ENCODE peak calls at places on chromosome 19, in seven cellular contexts. E is H9, D is cardiac muscle cell, H is neuronal stem cell, J is uterus, N is tibial nerve, I is mesenchymal stem cell. O is an unnamed sample.

GRCh38 chr19:4547303-4548237 is 7.7 kb upstream of the LRG1 start:
- DNase-seq in E (no peak), H (no peak), D (no peak), I (no peak), N (no peak), J (no peak), O (no peak)

GRCh38 chr19:18469245-18470107 is 31.5 kb upstream of the ISYNA1 start:
- DNase-seq in E (peak; percentile 85), I (peak; percentile 69), N (peak; percentile 68), J (peak; percentile 65), H (no peak), D (peak; percentile 70), O (peak; percentile 77)

GRCh38 chr19:2575734-2576481 is 100.0 kb downstream of the GADD45B start:
- DNase-seq in I (peak; percentile 85), J (peak; percentile 70), D (no peak), H (no peak), E (no peak), N (peak; percentile 84), O (peak; percentile 75)

GRCh38 chr19:19580417-19580816 is 38.1 kb downstream of the PBX4 start:
- DNase-seq in I (no peak), J (no peak), H (no peak), N (no peak), D (no peak), E (no peak), O (no peak)

GRCh38 chr19:48717059-48717395 is 2.5 kb downstream of the MAMSTR start:
- DNase-seq in I (no peak), J (no peak), D (no peak), N (no peak), H (no peak), E (no peak), O (no peak)

GRCh38 chr19:2561895-2562294 is 86.0 kb downstream of the GADD45B start:
- DNase-seq in D (no peak), E (no peak), N (no peak), H (no peak), J (no peak), I (no peak), O (no peak)

GRCh38 chr19:38930776-38931761 is at the start of gene MRPS12:
- DNase-seq in E (peak; percentile 99), J (peak; percentile 98), I (peak; percentile 99), D (peak; percentile 99), H (peak; percentile 99), N (peak; percentile 99), O (peak; percentile 99)

GRCh38 chr19:36236946-36237310 is 22.0 kb downstream of the ZNF146 start:
- DNase-seq in J (no peak), D (no peak), N (no peak), E (no peak), H (no peak), I (no peak), O (no peak)

GRCh38 chr19:49447485-49448431 is 3.9 kb downstream of the PIH1D1 start:
- DNase-seq in I (no peak), E (peak; percentile 94), D (no peak), H (no peak), N (no peak), J (peak; percentile 42), O (peak; percentile 94)

GRCh38 chr19:42333975-42334696 is 8.7 kb downstream of the MEGF8 start:
- DNase-seq in D (no peak), H (no peak), I (no peak), N (no peak), J (no peak), E (no peak), O (no peak)

GRCh38 chr19:18596752-18597157 is 8.2 kb downstream of the REX1BD start:
- DNase-seq in H (no peak), N (peak; percentile 38), I (no peak), E (peak; percentile 92), D (peak; percentile 63), J (peak; percentile 43), O (no peak)

DNA sequence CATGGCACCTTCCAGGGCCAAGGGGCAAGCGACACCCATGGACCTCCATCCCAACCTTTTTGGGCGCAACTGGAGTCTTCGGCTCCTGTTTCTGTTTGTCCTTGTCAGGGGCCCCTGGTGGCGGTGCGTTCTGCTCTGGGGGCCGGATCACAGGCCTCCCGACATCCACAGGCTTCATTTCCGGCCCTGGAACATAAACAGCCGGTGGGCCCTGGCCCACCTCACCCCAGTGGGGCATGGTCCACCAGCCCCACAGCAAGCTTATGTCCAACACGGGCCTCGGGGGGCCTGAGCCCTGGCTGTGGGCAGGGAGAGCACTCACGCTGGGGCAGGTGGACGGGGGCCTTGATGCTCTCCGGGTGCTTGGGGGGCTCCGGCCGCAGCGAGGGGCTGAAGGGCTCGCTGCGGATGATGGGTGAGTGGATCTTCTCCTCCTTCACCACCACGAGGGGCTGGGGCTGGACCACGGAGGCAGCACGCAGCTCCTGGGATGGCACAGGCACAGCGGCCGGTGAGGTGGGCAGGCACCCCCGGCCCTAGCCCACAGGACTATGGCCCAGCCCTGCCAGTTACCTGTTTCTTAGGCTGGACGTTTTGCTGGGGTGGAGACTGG is 7.2 kb upstream of the EPHX3 start:
- DNase-seq in I (no peak), E (no peak), J (no peak), H (no peak), D (no peak), N (no peak), O (no peak)
- H3K27ac ChIP-seq in I (no peak overlapping the region), E (no peak overlapping the region), J (no peak overlapping the region), H (no peak overlapping the region), D (no peak overlapping the region), N (no peak overlapping the region), O (no peak overlapping the region)

GRCh38 chr19:647566-648284 is 8.0 kb downstream of the FGF22 start:
- DNase-seq in H (no peak), D (no peak), N (no peak), I (no peak), J (no peak), E (no peak), O (no peak)
- H3K27ac ChIP-seq in H (no peak overlapping the region), D (no peak overlapping the region), N (no peak overlapping the region), I (no peak overlapping the region), J (no peak overlapping the region), E (no peak overlapping the region), O (no peak overlapping the region)

DNA sequence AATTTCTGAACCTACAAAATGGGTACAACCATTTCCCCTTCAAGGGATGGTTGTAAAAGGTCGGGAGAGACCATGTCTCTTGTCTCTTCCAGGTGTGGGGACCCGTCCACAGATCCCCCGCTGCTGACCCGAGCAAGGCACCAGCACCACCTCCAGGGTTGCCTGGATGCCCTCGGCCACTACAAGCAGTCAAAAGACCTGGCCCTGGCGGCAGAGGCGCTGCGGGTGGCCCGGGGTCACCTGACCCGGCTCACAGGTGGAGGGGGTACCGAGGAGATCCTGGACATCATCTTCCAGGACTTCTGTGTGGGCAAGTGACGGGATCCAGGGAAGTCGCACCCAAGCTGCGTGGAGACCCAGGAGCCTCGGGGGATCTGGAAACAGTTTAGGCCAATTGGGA is 4.0 kb downstream of the GTPBP3 start:
- DNase-seq in D (no peak), E (no peak), J (no peak), I (no peak), N (no peak), H (no peak), O (no peak)
- H3K27ac ChIP-seq in D (no peak overlapping the region), E (no peak overlapping the region), J (no peak overlapping the region), I (no peak overlapping the region), N (no peak overlapping the region), H (no peak overlapping the region), O (no peak overlapping the region)

GRCh38 chr19:51342631-51343569 is 961 bp upstream of the VSIG10L start:
- DNase-seq in I (no peak), E (no peak), J (no peak), H (no peak), D (no peak), N (no peak), O (no peak)

GRCh38 chr19:51351266-51351990 is 9.5 kb upstream of the VSIG10L start:
- DNase-seq in N (no peak), J (no peak), H (no peak), E (no peak), I (no peak), D (no peak), O (no peak)

GRCh38 chr19:51345076-51345620 is 3.2 kb upstream of the VSIG10L start:
- DNase-seq in J (no peak), H (no peak), E (no peak), I (no peak), D (no peak), N (no peak), O (no peak)

GRCh38 chr19:51346742-51347141 is 4.8 kb upstream of the VSIG10L start:
- DNase-seq in D (no peak), H (no peak), I (no peak), J (no peak), E (no peak), N (no peak), O (no peak)

GRCh38 chr19:51347209-51347928 is 5.4 kb upstream of the VSIG10L start:
- DNase-seq in I (no peak), N (no peak), E (no peak), H (no peak), D (no peak), J (no peak), O (no peak)
- H3K27ac ChIP-seq in I (no peak overlapping the region), N (no peak overlapping the region), E (no peak overlapping the region), H (no peak overlapping the region), D (no peak overlapping the region), J (no peak overlapping the region), O (no peak overlapping the region)

GRCh38 chr19:13788991-13789390 is 6.3 kb upstream of the ZSWIM4 start:
- DNase-seq in D (no peak), J (no peak), I (peak; percentile 71), H (no peak), E (no peak), N (no peak), O (no peak)

GRCh38 chr19:13794388-13794751 is 873 bp upstream of the ZSWIM4 start:
- DNase-seq in D (no peak), H (no peak), I (peak; percentile 94), N (peak; percentile 86), J (peak; percentile 91), E (no peak), O (peak; percentile 53)

GRCh38 chr19:13795595-13796300 is 505 bp downstream of the ZSWIM4 start:
- DNase-seq in E (peak; percentile 67), H (no peak), I (no peak), D (peak; percentile 30), N (no peak), J (no peak), O (no peak)

GRCh38 chr19:13794752-13795589 is at the start of gene ZSWIM4:
- DNase-seq in J (peak; percentile 99), D (peak; percentile 99), I (peak; percentile 100), E (peak; percentile 100), H (peak; percentile 100), N (peak; percentile 98), O (peak; percentile 100)

GRCh38 chr19:13790354-13790753 is 4.9 kb upstream of the ZSWIM4 start:
- DNase-seq in H (no peak), I (no peak), N (no peak), J (no peak), E (no peak), D (no peak), O (no peak)
- H3K27ac ChIP-seq in H (no peak overlapping the region), I (no peak overlapping the region), N (no peak overlapping the region), J (no peak overlapping the region), E (no peak overlapping the region), D (no peak overlapping the region), O (no peak overlapping the region)

GRCh38 chr19:46372901-46373572 is 26.1 kb downstream of the PPP5C start:
- DNase-seq in E (peak; percentile 76), H (peak; percentile 11), J (no peak), I (peak; percentile 76), D (no peak), N (no peak), O (peak; percentile 75)
- H3K27ac ChIP-seq in E (peak overlapping the region; percentile 70), H (peak overlapping the region; percentile 94), J (peak overlapping the region; percentile 40), I (peak overlapping the region; percentile 94), D (peak overlapping the region; percentile 51), N (peak overlapping the region; percentile 26), O (peak overlapping the region; percentile 80)

GRCh38 chr19:29879655-29879974 is 62.4 kb upstream of the URI1 start:
- DNase-seq in J (no peak), N (no peak), I (no peak), D (no peak), H (no peak), E (no peak), O (peak; percentile 30)
- H3K27ac ChIP-seq in J (no peak overlapping the region), N (no peak overlapping the region), I (no peak overlapping the region), D (no peak overlapping the region), H (no peak overlapping the region), E (no peak overlapping the region), O (no peak overlapping the region)